ENCODE peak calls at places on chromosomes 6 and 20, in six cellular contexts. J is upper lobe of right lung, I is B cell, K is right lobe of liver, O is GM20000, G is H1. E is an unnamed sample.

GRCh38 chr6:51562198-51562597 is 525.2 kb downstream of the PKHD1 start:
- DNase-seq in J (no peak), I (no peak), K (no peak), O (peak; percentile 10), G (no peak), E (no peak)

GRCh38 chr20:54295686-54296085 is 87.8 kb downstream of the PFDN4 start:
- DNase-seq in J (no peak), I (no peak), K (no peak), O (no peak), G (no peak), E (no peak)

GRCh38 chr6:150290429-150290828 is 78.4 kb upstream of the IYD start:
- DNase-seq in J (no peak), I (no peak), K (no peak), O (no peak), G (no peak), E (no peak)

GRCh38 chr6:158286413-158286812 is 25.9 kb upstream of the TULP4 start:
- DNase-seq in J (no peak), I (no peak), K (no peak), O (no peak), G (no peak), E (no peak)

GRCh38 chr6:155782320-155782730 is 326.7 kb upstream of the NOX3 start:
- DNase-seq in J (no peak), I (no peak), K (no peak), O (no peak), G (no peak), E (no peak)

GRCh38 chr6:113909224-113909856 is 52.2 kb downstream of the MARCKS start:
- DNase-seq in J (no peak), I (no peak), K (no peak), O (peak; percentile 50), G (peak; percentile 7), E (no peak)

GRCh38 chr20:31936430-31936829 is 15.4 kb downstream of the PDRG1 start:
- DNase-seq in J (no peak), I (no peak), K (no peak), O (no peak), G (no peak), E (peak; percentile 47)

GRCh38 chr6:7137335-7138106 is 29.8 kb downstream of the RREB1 start:
- DNase-seq in J (no peak), I (peak; percentile 52), K (peak; percentile 52), O (peak; percentile 56), G (no peak), E (no peak)

GRCh38 chr6:169472786-169473416 is 219.3 kb upstream of the THBS2 start:
- DNase-seq in J (no peak), I (no peak), K (no peak), O (no peak), G (no peak), E (no peak)

GRCh38 chr6:33638581-33638980 is 17.5 kb downstream of the ITPR3 start:
- DNase-seq in J (peak; percentile 82), I (no peak), K (no peak), O (no peak), G (no peak), E (no peak)

GRCh38 chr20:36717657-36718056 is 28.2 kb downstream of the NDRG3 start:
- DNase-seq in J (no peak), I (peak; percentile 41), K (no peak), O (no peak), G (no peak), E (no peak)
- TF ChIP-seq CTCF in J (peak; percentile 23), I (peak; percentile 30), K (peak; percentile 30), O (peak; percentile 13), G (no peak), E (peak; percentile 31)

GRCh38 chr6:134282816-134283215 is 35.1 kb downstream of the SGK1 start:
- DNase-seq in J (no peak), I (no peak), K (no peak), O (no peak), G (no peak), E (no peak)
- TF ChIP-seq CTCF in J (no peak), I (no peak), K (no peak), O (no peak), G (no peak), E (peak; percentile 36)

DNA sequence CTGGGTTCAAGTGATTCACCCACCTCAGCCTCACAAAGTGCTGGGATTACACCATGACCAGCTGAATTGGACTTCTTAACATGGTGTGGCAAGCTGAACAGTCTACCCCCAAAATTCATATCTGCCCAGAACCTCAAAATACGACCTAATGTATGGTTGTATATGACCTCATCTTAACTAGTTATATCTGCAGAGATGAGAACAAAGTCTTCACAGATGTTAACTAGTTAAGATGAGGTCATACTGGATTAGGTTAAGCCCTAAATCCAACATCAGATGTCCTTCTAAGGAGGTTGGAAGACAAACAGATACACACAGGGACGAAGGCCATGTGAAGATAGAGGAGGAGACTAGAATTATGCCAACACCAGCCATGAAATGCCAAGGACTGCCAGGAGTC is 102.5 kb downstream of the JPH2 start:
- DNase-seq in J (no peak), I (no peak), K (no peak), O (no peak), G (no peak), E (no peak)
- TF ChIP-seq CTCF in J (no peak), I (no peak), K (no peak), O (no peak), G (no peak), E (no peak)

GRCh38 chr20:9349256-9349655 is 165.1 kb upstream of the LAMP5 start:
- DNase-seq in J (no peak), I (no peak), K (no peak), O (no peak), G (no peak), E (no peak)

GRCh38 chr20:9354579-9354978 is 159.8 kb upstream of the LAMP5 start:
- DNase-seq in J (no peak), I (no peak), K (no peak), O (no peak), G (no peak), E (no peak)

GRCh38 chr20:9352740-9353139 is 161.7 kb upstream of the LAMP5 start:
- DNase-seq in J (no peak), I (no peak), K (no peak), O (no peak), G (no peak), E (no peak)

GRCh38 chr20:9353916-9354276 is 160.5 kb upstream of the LAMP5 start:
- DNase-seq in J (no peak), I (no peak), K (no peak), O (no peak), G (no peak), E (no peak)

GRCh38 chr20:9353180-9353915 is 161.0 kb upstream of the LAMP5 start:
- DNase-seq in J (no peak), I (no peak), K (no peak), O (no peak), G (no peak), E (no peak)
- TF ChIP-seq CTCF in J (no peak), I (no peak), K (no peak), O (no peak), G (no peak), E (peak; percentile 32)

GRCh38 chr6:82616386-82617028 is 252.9 kb downstream of the TPBG start:
- DNase-seq in J (no peak), I (no peak), K (no peak), O (no peak), G (no peak), E (no peak)
- TF ChIP-seq CTCF in J (no peak), I (no peak), K (no peak), O (no peak), G (no peak), E (peak; percentile 65)

GRCh38 chr6:144262470-144263369 is 22.4 kb upstream of the UTRN start:
- DNase-seq in J (no peak), I (no peak), K (no peak), O (no peak), G (no peak), E (no peak)
- TF ChIP-seq CTCF in J (no peak), I (no peak), K (no peak), O (no peak), G (no peak), E (no peak)

DNA sequence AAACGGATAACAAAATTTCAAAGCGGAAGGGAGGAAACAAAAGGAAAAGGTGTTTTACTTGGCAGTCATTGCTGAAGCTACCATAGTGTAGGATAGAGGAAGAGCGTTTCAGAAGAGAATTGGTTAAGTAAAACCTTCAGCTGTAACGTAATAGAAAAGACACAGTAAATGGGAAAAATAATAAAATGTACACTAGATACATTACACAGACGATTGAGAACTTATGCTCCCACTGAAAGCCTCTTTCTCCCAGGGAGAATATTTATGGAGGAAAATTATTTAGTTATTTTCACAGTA is 90.8 kb upstream of the PRDM1 start:
- DNase-seq in J (no peak), I (no peak), K (no peak), O (no peak), G (no peak), E (no peak)
- TF ChIP-seq CTCF in J (no peak), I (no peak), K (no peak), O (no peak), G (no peak), E (no peak)

GRCh38 chr6:43235841-43236240 is 6.6 kb upstream of the DNPH1 start:
- DNase-seq in J (no peak), I (no peak), K (no peak), O (no peak), G (no peak), E (no peak)
- TF ChIP-seq CTCF in J (no peak), I (no peak), K (no peak), O (no peak), G (no peak), E (no peak)

DNA sequence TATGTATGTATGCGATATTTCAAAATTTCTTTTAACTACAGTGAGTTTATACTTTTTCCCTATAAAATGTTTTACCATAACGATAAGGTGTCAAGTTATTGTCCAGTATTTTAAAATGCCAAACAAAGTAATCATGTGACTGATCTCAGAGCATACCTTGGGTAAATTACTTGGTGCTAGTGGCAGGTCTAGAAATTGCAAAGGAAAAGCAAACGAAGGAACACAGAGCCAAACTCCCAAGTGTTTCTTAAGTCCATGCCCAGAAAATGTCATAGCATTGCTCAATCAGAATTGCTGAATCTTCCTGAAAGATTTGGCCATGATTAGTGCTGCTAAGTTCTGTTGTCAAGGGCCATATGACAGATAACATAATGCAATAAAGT is 77.5 kb downstream of the CAP2 start:
- DNase-seq in J (no peak), I (no peak), K (no peak), O (no peak), G (no peak), E (no peak)
- TF ChIP-seq CTCF in J (peak; percentile 18), I (no peak), K (no peak), O (no peak), G (no peak), E (no peak)

GRCh38 chr20:1827510-1827973 is 67.7 kb upstream of the SIRPA start:
- DNase-seq in J (no peak), I (no peak), K (no peak), O (no peak), G (no peak), E (no peak)

GRCh38 chr20:1830240-1830639 is 65.0 kb upstream of the SIRPA start:
- DNase-seq in J (no peak), I (no peak), K (peak; percentile 42), O (no peak), G (no peak), E (no peak)

GRCh38 chr20:1827974-1828785 is 67.0 kb upstream of the SIRPA start:
- DNase-seq in J (no peak), I (no peak), K (peak; percentile 81), O (no peak), G (no peak), E (no peak)

GRCh38 chr20:1829531-1829930 is 65.7 kb upstream of the SIRPA start:
- DNase-seq in J (no peak), I (no peak), K (no peak), O (no peak), G (no peak), E (no peak)

GRCh38 chr20:1828786-1829131 is 66.4 kb upstream of the SIRPA start:
- DNase-seq in J (no peak), I (no peak), K (no peak), O (no peak), G (no peak), E (no peak)
- TF ChIP-seq CTCF in J (no peak), I (no peak), K (no peak), O (no peak), G (no peak), E (no peak)